ENCODE peak calls at places on chromosomes 4 and X, in five cellular contexts. One of them, this sample, is unnamed.

GRCh38 chr4:117560329-117560728 is 474.0 kb upstream of the NDST3 start:
- DNase-seq in EH: no peak
- DNase-seq in brain microvascular endothelial cell: no peak
- DNase-seq in Calu3: no peak
- DNase-seq in thoracic aorta: no peak
- DNase-seq in this sample: peak; percentile 2

GRCh38 chr4:24793219-24794005 is 2.0 kb upstream of the SOD3 start:
- DNase-seq in brain microvascular endothelial cell: peak; percentile 29
- DNase-seq in EH: peak; percentile 24
- DNase-seq in Calu3: peak; percentile 16
- DNase-seq in thoracic aorta: no peak
- DNase-seq in this sample: peak; percentile 27

GRCh38 chr4:38769441-38770210 is 13.2 kb downstream of the TLR10 start:
- DNase-seq in brain microvascular endothelial cell: no peak
- DNase-seq in thoracic aorta: no peak
- DNase-seq in EH: no peak
- DNase-seq in Calu3: no peak
- DNase-seq in this sample: no peak

GRCh38 chr4:174522183-174523002 is at the start of gene HPGD:
- DNase-seq in thoracic aorta: no peak
- DNase-seq in EH: no peak
- DNase-seq in Calu3: peak; percentile 43
- DNase-seq in brain microvascular endothelial cell: no peak
- DNase-seq in this sample: no peak

GRCh38 chr4:137909910-137910309 is 332.2 kb downstream of the SLC7A11 start:
- DNase-seq in Calu3: peak; percentile 2
- DNase-seq in EH: peak; percentile 3
- DNase-seq in brain microvascular endothelial cell: no peak
- DNase-seq in thoracic aorta: no peak
- DNase-seq in this sample: no peak

GRCh38 chrX:11531226-11531625 is 134.5 kb downstream of the ARHGAP6 start:
- DNase-seq in EH: peak; percentile 45
- DNase-seq in thoracic aorta: no peak
- DNase-seq in brain microvascular endothelial cell: no peak
- DNase-seq in Calu3: no peak
- DNase-seq in this sample: peak; percentile 41

GRCh38 chrX:129823115-129823514 is 20.6 kb downstream of the ZDHHC9 start:
- DNase-seq in brain microvascular endothelial cell: no peak
- DNase-seq in Calu3: peak; percentile 45
- DNase-seq in EH: peak; percentile 39
- DNase-seq in thoracic aorta: no peak
- DNase-seq in this sample: peak; percentile 53

GRCh38 chr4:1515763-1516162 is 109.5 kb upstream of the NKX1-1 start:
- DNase-seq in brain microvascular endothelial cell: no peak
- DNase-seq in thoracic aorta: no peak
- DNase-seq in EH: no peak
- DNase-seq in Calu3: no peak
- DNase-seq in this sample: no peak

GRCh38 chr4:176189891-176190795 is 5.2 kb downstream of the SPATA4 start:
- DNase-seq in Calu3: no peak
- DNase-seq in brain microvascular endothelial cell: no peak
- DNase-seq in thoracic aorta: no peak
- DNase-seq in EH: peak; percentile 60
- DNase-seq in this sample: no peak

GRCh38 chr4:1474126-1475090 is 68.2 kb upstream of the NKX1-1 start:
- DNase-seq in thoracic aorta: no peak
- DNase-seq in Calu3: no peak
- DNase-seq in brain microvascular endothelial cell: no peak
- DNase-seq in EH: no peak
- DNase-seq in this sample: no peak

GRCh38 chrX:134679644-134680043 is 21.4 kb upstream of the PLAC1 start:
- DNase-seq in brain microvascular endothelial cell: no peak
- DNase-seq in thoracic aorta: no peak
- DNase-seq in EH: no peak
- DNase-seq in Calu3: no peak
- DNase-seq in this sample: no peak

GRCh38 chrX:53356186-53356585 is 66.3 kb downstream of the SMC1A start:
- DNase-seq in EH: no peak
- DNase-seq in Calu3: peak; percentile 19
- DNase-seq in thoracic aorta: no peak
- DNase-seq in brain microvascular endothelial cell: peak; percentile 6
- DNase-seq in this sample: peak; percentile 30

GRCh38 chrX:95325185-95325584 is 1359.5 kb upstream of the DIAPH2 start:
- DNase-seq in EH: no peak
- DNase-seq in brain microvascular endothelial cell: no peak
- DNase-seq in Calu3: no peak
- DNase-seq in thoracic aorta: no peak
- DNase-seq in this sample: no peak

GRCh38 chrX:70030242-70030823 is 19.4 kb downstream of the AWAT2 start:
- DNase-seq in Calu3: peak; percentile 73
- DNase-seq in brain microvascular endothelial cell: peak; percentile 31
- DNase-seq in thoracic aorta: no peak
- DNase-seq in EH: peak; percentile 58
- DNase-seq in this sample: peak; percentile 69

GRCh38 chrX:135639066-135639815 is 74.2 kb upstream of the CT45A1 start:
- DNase-seq in Calu3: no peak
- DNase-seq in brain microvascular endothelial cell: no peak
- DNase-seq in EH: no peak
- DNase-seq in thoracic aorta: no peak
- DNase-seq in this sample: no peak

GRCh38 chr4:64584981-64585557 is 175.8 kb upstream of the TECRL start:
- DNase-seq in EH: peak; percentile 25
- DNase-seq in brain microvascular endothelial cell: no peak
- DNase-seq in thoracic aorta: no peak
- DNase-seq in Calu3: no peak
- DNase-seq in this sample: peak; percentile 53

GRCh38 chr4:25857403-25857802 is 5.4 kb downstream of the SEL1L3 start:
- DNase-seq in thoracic aorta: no peak
- DNase-seq in EH: no peak
- DNase-seq in Calu3: no peak
- DNase-seq in brain microvascular endothelial cell: no peak
- DNase-seq in this sample: peak; percentile 18

GRCh38 chr4:13289391-13289790 is 194.7 kb downstream of the RAB28 start:
- DNase-seq in Calu3: no peak
- DNase-seq in thoracic aorta: no peak
- DNase-seq in EH: peak; percentile 72
- DNase-seq in brain microvascular endothelial cell: peak; percentile 69
- DNase-seq in this sample: peak; percentile 34

GRCh38 chr4:84994280-84994679 is 27.8 kb upstream of the WDFY3 start:
- DNase-seq in thoracic aorta: no peak
- DNase-seq in EH: peak; percentile 3
- DNase-seq in brain microvascular endothelial cell: no peak
- DNase-seq in Calu3: no peak
- DNase-seq in this sample: peak; percentile 24

This sample was measured in fibroblast of mammary gland.